ENCODE peak calls at places on chromosomes 11 and 22, in ten cellular contexts. L, D, U, V, N, R, A, F, Y and B are unnamed samples.

GRCh38 chr11:78539566-78539965 is 35.1 kb downstream of the NARS2 start:
- DNase-seq in L (no peak), D (no peak), U (no peak), V (no peak), N (no peak), R (no peak), A (no peak), F (no peak), Y (no peak), B (no peak)

GRCh38 chr11:94830722-94831121 is 62.6 kb downstream of the AMOTL1 start:
- DNase-seq in L (no peak), D (no peak), U (no peak), V (no peak), N (no peak), R (no peak), A (no peak), F (no peak), Y (no peak), B (no peak)

GRCh38 chr11:89625171-89625570 is 84.9 kb upstream of the TRIM77 start:
- DNase-seq in L (no peak), D (no peak), U (no peak), V (no peak), N (no peak), R (no peak), A (peak; percentile 13), F (no peak), Y (no peak), B (no peak)

GRCh38 chr11:10392680-10393079 is 62.4 kb upstream of the AMPD3 start:
- DNase-seq in L (peak; percentile 91), D (no peak), U (no peak), V (no peak), N (no peak), R (no peak), A (no peak), F (no peak), Y (no peak), B (peak; percentile 65)

GRCh38 chr11:12003329-12003728 is 5.1 kb downstream of the DKK3 start:
- DNase-seq in L (no peak), D (no peak), U (no peak), V (no peak), N (no peak), R (no peak), A (no peak), F (no peak), Y (no peak), B (no peak)

GRCh38 chr11:12769834-12770345 is 95.7 kb downstream of the TEAD1 start:
- DNase-seq in L (peak; percentile 89), D (peak; percentile 94), U (no peak), V (no peak), N (no peak), R (no peak), A (no peak), F (no peak), Y (no peak), B (peak; percentile 34)

GRCh38 chr11:118202599-118203422 is 22.0 kb downstream of the JAML start:
- DNase-seq in L (no peak), D (no peak), U (peak; percentile 39), V (no peak), N (no peak), R (no peak), A (no peak), F (peak; percentile 21), Y (no peak), B (no peak)

GRCh38 chr11:6319001-6319878 is 1.1 kb downstream of the CAVIN3 start:
- DNase-seq in L (peak; percentile 74), D (no peak), U (peak; percentile 46), V (peak; percentile 69), N (no peak), R (peak; percentile 31), A (no peak), F (peak; percentile 48), Y (peak; percentile 59), B (peak; percentile 57)

GRCh38 chr11:773830-774229 is 3.5 kb downstream of the GATD1 start:
- DNase-seq in L (no peak), D (no peak), U (no peak), V (peak; percentile 1), N (no peak), R (no peak), A (no peak), F (no peak), Y (no peak), B (no peak)

GRCh38 chr11:772429-773390 is 4.6 kb downstream of the GATD1 start:
- DNase-seq in L (no peak), D (no peak), U (no peak), V (peak; percentile 2), N (no peak), R (peak; percentile 84), A (no peak), F (no peak), Y (no peak), B (no peak)

GRCh38 chr11:773425-773824 is 3.9 kb downstream of the GATD1 start:
- DNase-seq in L (no peak), D (no peak), U (no peak), V (peak; percentile 1), N (no peak), R (no peak), A (no peak), F (no peak), Y (no peak), B (no peak)

GRCh38 chr11:776459-777287 is 614 bp downstream of the GATD1 start:
- DNase-seq in L (peak; percentile 73), D (no peak), U (no peak), V (peak; percentile 90), N (no peak), R (peak; percentile 43), A (peak; percentile 61), F (peak; percentile 21), Y (no peak), B (peak; percentile 28)

DNA sequence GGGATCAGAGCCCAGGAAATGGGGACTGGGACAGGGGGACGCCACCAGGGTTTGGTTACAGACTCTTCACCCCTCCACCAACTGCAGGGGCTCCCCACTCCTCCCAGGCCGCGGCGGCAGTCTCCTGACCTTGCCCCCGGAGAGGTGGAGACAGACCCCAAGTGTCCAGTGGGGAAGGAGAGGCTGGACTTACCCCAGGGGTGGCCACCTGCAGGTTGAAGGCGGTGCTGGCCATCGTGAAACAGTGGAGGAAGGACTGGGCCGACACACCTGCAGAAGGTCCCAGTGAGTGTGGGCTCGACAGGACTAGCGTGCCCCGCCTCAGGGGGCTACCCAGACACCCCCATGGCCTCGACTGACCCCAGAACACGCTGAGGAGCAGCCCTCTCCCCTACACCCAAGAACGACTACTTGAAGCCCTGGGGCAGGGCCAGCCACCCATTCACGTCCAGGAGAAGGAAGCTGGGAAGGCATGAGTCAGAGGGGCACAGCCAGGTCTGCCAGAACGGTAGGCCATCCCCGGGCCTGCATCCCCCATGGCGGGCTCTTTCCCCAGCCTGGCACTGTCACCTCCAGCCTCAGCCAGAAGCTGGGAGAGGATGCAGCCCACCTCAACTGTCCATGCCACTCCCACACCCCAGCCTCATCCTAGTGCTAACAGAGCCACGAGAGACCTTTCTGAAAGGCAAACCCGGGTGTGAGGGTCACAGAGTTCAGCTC is 2.3 kb downstream of the GATD1 start:
- DNase-seq in L (peak; percentile 78), D (peak; percentile 51), U (no peak), V (peak; percentile 1), N (no peak), R (peak; percentile 66), A (no peak), F (peak; percentile 15), Y (no peak), B (peak; percentile 83)
- H3K36me3 ChIP-seq in L (peaks cover 6% of the 10 kb centered on the region), D (no peaks in the 10 kb centered on the region), U (peaks cover 26% of the 10 kb centered on the region), V (no peaks in the 10 kb centered on the region), N (peaks cover 39% of the 10 kb centered on the region), R (no peaks in the 10 kb centered on the region), A (peaks cover 18% of the 10 kb centered on the region), F (no peaks in the 10 kb centered on the region), Y (peaks cover 28% of the 10 kb centered on the region), B (peaks cover 67% of the 10 kb centered on the region)

GRCh38 chr11:108453207-108453835 is 14.0 kb downstream of the C11orf65 start:
- DNase-seq in L (no peak), D (no peak), U (no peak), V (no peak), N (no peak), R (no peak), A (no peak), F (no peak), Y (no peak), B (no peak)
- H3K36me3 ChIP-seq in L (no peaks in the 10 kb centered on the region), D (no peaks in the 10 kb centered on the region), U (no peaks in the 10 kb centered on the region), V (no peaks in the 10 kb centered on the region), N (no peaks in the 10 kb centered on the region), R (no peaks in the 10 kb centered on the region), A (no peaks in the 10 kb centered on the region), F (no peaks in the 10 kb centered on the region), Y (no peaks in the 10 kb centered on the region), B (no peaks in the 10 kb centered on the region)

GRCh38 chr22:26450453-26451185 is 21.6 kb downstream of the ASPHD2 start:
- DNase-seq in L (no peak), D (no peak), U (no peak), V (no peak), N (no peak), R (no peak), A (peak; percentile 28), F (no peak), Y (no peak), B (no peak)
- H3K36me3 ChIP-seq in L (no peaks in the 10 kb centered on the region), D (no peaks in the 10 kb centered on the region), U (peaks cover 34% of the 10 kb centered on the region), V (no peaks in the 10 kb centered on the region), N (peaks cover 61% of the 10 kb centered on the region), R (no peaks in the 10 kb centered on the region), A (peaks cover 13% of the 10 kb centered on the region), F (no peaks in the 10 kb centered on the region), Y (peaks cover 48% of the 10 kb centered on the region), B (peaks cover 3% of the 10 kb centered on the region)

GRCh38 chr22:41891407-41891806 is 23.5 kb downstream of the SHISA8 start:
- DNase-seq in L (no peak), D (no peak), U (no peak), V (no peak), N (no peak), R (no peak), A (no peak), F (no peak), Y (no peak), B (no peak)

GRCh38 chr22:41892721-41893120 is 22.2 kb downstream of the SHISA8 start:
- DNase-seq in L (no peak), D (no peak), U (no peak), V (no peak), N (no peak), R (no peak), A (no peak), F (no peak), Y (no peak), B (no peak)

GRCh38 chr22:41898645-41899044 is 16.2 kb downstream of the SHISA8 start:
- DNase-seq in L (no peak), D (no peak), U (no peak), V (no peak), N (no peak), R (no peak), A (no peak), F (no peak), Y (no peak), B (no peak)

GRCh38 chr22:41888638-41889200 is 26.2 kb downstream of the SHISA8 start:
- DNase-seq in L (peak; percentile 60), D (no peak), U (no peak), V (no peak), N (no peak), R (no peak), A (no peak), F (no peak), Y (no peak), B (no peak)

DNA sequence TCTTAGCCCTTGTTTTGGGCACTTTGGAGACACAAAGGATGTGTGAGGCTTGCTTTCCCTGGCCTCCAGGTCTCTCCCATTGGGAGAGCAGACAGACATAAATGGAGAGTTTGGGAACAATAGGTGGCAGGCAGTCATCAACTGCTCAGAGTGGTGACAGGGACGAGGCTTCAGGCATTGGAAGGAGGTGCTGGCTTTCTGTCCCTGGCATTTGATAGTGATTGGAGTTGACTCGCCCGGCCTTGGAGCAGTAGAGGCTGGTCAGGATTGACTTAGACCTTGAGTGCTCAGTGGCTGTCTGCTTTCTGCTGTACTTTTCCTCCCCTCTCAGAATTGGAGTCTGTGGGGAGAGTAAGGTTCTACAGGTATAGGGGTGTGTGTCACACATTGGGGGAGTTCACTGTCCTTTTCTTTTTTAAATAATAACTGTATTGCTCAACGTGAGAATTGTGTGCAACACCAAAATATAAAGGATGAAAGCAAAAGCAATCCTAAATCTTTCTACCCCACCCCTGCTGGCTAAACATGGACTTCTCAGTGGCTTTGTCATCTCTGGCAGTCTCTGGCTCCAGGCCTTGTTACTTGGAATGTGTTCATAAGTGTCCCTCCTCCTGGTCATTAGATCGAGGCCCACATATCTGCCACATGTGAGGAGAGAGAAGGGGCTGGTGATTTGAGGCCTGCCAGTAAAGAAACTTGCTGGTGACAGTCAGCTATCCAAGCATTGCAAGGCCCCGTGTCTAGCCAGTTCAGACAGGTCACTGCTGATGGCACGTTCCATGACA is 21.1 kb downstream of the SHISA8 start:
- DNase-seq in L (no peak), D (no peak), U (no peak), V (no peak), N (no peak), R (peak; percentile 78), A (no peak), F (no peak), Y (no peak), B (no peak)
- H3K36me3 ChIP-seq in L (peaks cover 6% of the 10 kb centered on the region), D (peaks cover 18% of the 10 kb centered on the region), U (peaks cover 43% of the 10 kb centered on the region), V (no peaks in the 10 kb centered on the region), N (peaks cover 98% of the 10 kb centered on the region), R (no peaks in the 10 kb centered on the region), A (peaks cover 92% of the 10 kb centered on the region), F (peaks cover 15% of the 10 kb centered on the region), Y (peaks cover 95% of the 10 kb centered on the region), B (peaks cover 26% of the 10 kb centered on the region)